ENCODE peak calls at places on chromosomes 11 and 22, in four cellular contexts. B, J, U and N are unnamed samples. For H3K9me3 and H3K27me3, the result is how much of the 10 kb centered on the place peaks cover.

GRCh38 chr11:65384301-65384889 is 1.9 kb upstream of the SLC25A45 start:
- DNase-seq in U (no peak), J (peak), B (no peak), N (peak)

GRCh38 chr22:23501244-23501643 is 78.8 kb downstream of the IGLL1 start:
- DNase-seq in B (no peak), J (no peak), U (no peak), N (no peak)

GRCh38 chr11:128893578-128894295 is 2.6 kb downstream of the KCNJ5 start:
- DNase-seq in J (no peak), U (peak), B (no peak), N (no peak)

GRCh38 chr11:112166561-112166960 is 611 bp upstream of the TEX12 start:
- DNase-seq in B (no peak), U (no peak), J (no peak), N (peak)

GRCh38 chr11:113553235-113553634 is 78.0 kb upstream of the DRD2 start:
- DNase-seq in J (peak), B (no peak), U (no peak), N (peak)

GRCh38 chr11:61602775-61603569 is 22.1 kb upstream of the SYT7 start:
- DNase-seq in J (peak), U (no peak), B (peak), N (peak)

GRCh38 chr11:108886608-108887007 is 221.7 kb downstream of the DDX10 start:
- DNase-seq in B (no peak), J (peak), U (no peak), N (no peak)

GRCh38 chr22:45836418-45836817 is 140.5 kb downstream of the WNT7B start:
- DNase-seq in B (no peak), J (no peak), U (no peak), N (no peak)

GRCh38 chr22:35154937-35155387 is 89.0 kb downstream of the ISX start:
- DNase-seq in U (peak), J (peak), B (peak), N (peak)

GRCh38 chr22:24289781-24290181 is 19.1 kb downstream of the SPECC1L start:
- DNase-seq in B (no peak), J (no peak), U (no peak), N (peak)

GRCh38 chr11:1399386-1400167 is 9.8 kb downstream of the BRSK2 start:
- DNase-seq in J (no peak), U (no peak), B (no peak), N (no peak)

GRCh38 chr11:1397146-1397861 is 7.6 kb downstream of the BRSK2 start:
- DNase-seq in U (no peak), J (no peak), B (no peak), N (no peak)

GRCh38 chr11:1396375-1396841 is 6.7 kb downstream of the BRSK2 start:
- DNase-seq in U (no peak), J (no peak), B (no peak), N (no peak)

GRCh38 chr11:1398506-1399235 is 8.9 kb downstream of the BRSK2 start:
- DNase-seq in J (no peak), U (no peak), B (no peak), N (no peak)

GRCh38 chr11:1397862-1398505 is 8.2 kb downstream of the BRSK2 start:
- DNase-seq in B (no peak), J (no peak), U (no peak), N (no peak)
- H3K4me3 ChIP-seq in B (no peak), J (no peak), U (no peak), N (no peak)

DNA sequence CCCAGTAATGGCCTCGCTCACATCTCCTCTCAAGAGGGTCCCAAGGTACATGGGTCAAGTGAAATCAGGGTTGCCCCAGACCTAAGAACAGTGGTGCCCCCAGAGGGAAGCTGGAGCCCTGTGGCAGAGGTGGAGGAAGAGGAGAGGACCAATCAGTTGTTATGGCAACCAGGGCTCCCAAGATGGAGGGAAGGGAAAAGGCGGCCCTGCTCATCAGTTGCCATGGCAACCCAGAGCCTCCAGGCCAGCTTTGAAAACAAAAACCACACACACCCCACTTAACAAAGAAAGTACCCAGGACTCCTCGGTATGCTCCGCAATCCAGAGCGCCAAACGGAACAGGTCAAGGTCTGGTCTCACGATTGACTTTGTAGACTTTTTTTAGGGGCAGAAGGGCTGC is 53.5 kb upstream of the SLC35C1 start:
- DNase-seq in U (no peak), B (no peak), J (no peak), N (no peak)
- H3K9me3 ChIP-seq in U (under half), B (under half), J (under half), N (under half)

GRCh38 chr11:115958089-115959000 is 454.1 kb upstream of the CADM1 start:
- DNase-seq in B (no peak), J (no peak), U (no peak), N (no peak)

GRCh38 chr11:115961168-115962003 is 457.2 kb upstream of the CADM1 start:
- DNase-seq in U (no peak), B (no peak), J (no peak), N (no peak)

GRCh38 chr11:115964091-115964490 is 459.9 kb upstream of the CADM1 start:
- DNase-seq in U (no peak), J (no peak), B (no peak), N (no peak)

GRCh38 chr11:115963170-115963569 is 459.0 kb upstream of the CADM1 start:
- DNase-seq in J (no peak), B (no peak), U (no peak), N (no peak)

GRCh38 chr11:115959098-115959497 is 454.9 kb upstream of the CADM1 start:
- DNase-seq in U (no peak), B (no peak), J (no peak), N (no peak)
- H3K27me3 ChIP-seq in U (under half), B (under half), J (under half), N (under half)

GRCh38 chr11:849951-850776 is 7.5 kb downstream of the TSPAN4 start:
- DNase-seq in B (no peak), J (no peak), U (no peak), N (no peak)
- H3K4me3 ChIP-seq in B (peak), J (no peak), U (no peak), N (no peak)

DNA sequence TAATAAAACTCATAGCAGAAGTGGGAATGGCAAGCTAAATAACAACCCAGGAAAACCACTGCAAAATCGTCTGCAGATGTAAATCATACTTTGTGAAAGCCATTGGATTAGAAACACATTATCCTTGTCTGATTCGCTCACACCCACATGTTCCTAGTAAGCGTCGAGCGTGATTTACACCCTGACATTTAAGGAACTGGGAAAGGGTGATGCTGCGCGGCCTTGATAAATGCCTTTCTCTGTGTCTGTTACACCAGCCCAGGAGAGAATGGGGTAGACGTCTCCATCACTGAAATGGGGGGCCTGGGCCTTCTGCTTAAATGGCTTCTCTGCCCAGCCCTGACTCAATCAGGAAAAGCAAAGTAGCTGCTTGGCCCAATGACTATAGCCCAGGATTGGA is 162.7 kb downstream of the NTM start:
- DNase-seq in U (no peak), B (no peak), J (no peak), N (no peak)
- H3K9me3 ChIP-seq in U (under half), B (under half), J (under half), N (under half)